ENCODE peak calls at places on chromosomes 5 and 9, in eight cellular contexts. Z, S, X, H, M, L, J and R are unnamed samples.
A peak's percentile ranks its signal among the peaks of the same experiment; 100 is the strongest.

GRCh38 chr5:94969174-94969573 is 315.7 kb downstream of the MCTP1 start:
- DNase-seq in Z (peak; percentile 28), M (peak; percentile 10), H (peak; percentile 5), J (peak; percentile 29), L (peak; percentile 8), S (peak; percentile 13), X (no peak), R (peak; percentile 51)

GRCh38 chr5:67182406-67182805 is 14.2 kb downstream of the CD180 start:
- DNase-seq in L (peak; percentile 77), Z (no peak), X (no peak), H (no peak), M (no peak), J (peak; percentile 36), S (peak; percentile 36), R (no peak)

GRCh38 chr5:14723648-14724231 is 59.2 kb downstream of the OTULIN start:
- DNase-seq in Z (no peak), L (no peak), X (no peak), M (no peak), H (no peak), J (no peak), S (no peak), R (no peak)

GRCh38 chr9:35070823-35071813 is 1.3 kb downstream of the VCP start:
- DNase-seq in S (no peak), X (no peak), L (no peak), Z (no peak), M (peak; percentile 40), J (peak; percentile 24), H (peak; percentile 45), R (peak; percentile 28)

GRCh38 chr9:120360046-120360445 is 219.9 kb downstream of the CDK5RAP2 start:
- DNase-seq in S (no peak), Z (no peak), J (no peak), M (no peak), H (no peak), L (no peak), X (no peak), R (no peak)

GRCh38 chr5:154138701-154139100 is 51.8 kb upstream of the GALNT10 start:
- DNase-seq in M (no peak), S (no peak), J (peak; percentile 70), L (no peak), H (no peak), Z (no peak), X (no peak), R (no peak)

GRCh38 chr5:54882101-54882500 is 103.3 kb downstream of the ESM1 start:
- DNase-seq in X (no peak), M (no peak), J (no peak), S (no peak), H (no peak), Z (no peak), L (no peak), R (peak; percentile 35)

GRCh38 chr9:92242115-92242778 is 51.2 kb downstream of the IARS1 start:
- DNase-seq in M (no peak), Z (no peak), J (peak; percentile 43), X (peak; percentile 44), L (peak; percentile 40), S (peak; percentile 18), H (no peak), R (no peak)

GRCh38 chr9:19828586-19828985 is 39.7 kb upstream of the SLC24A2 start:
- DNase-seq in S (no peak), Z (no peak), L (no peak), J (no peak), X (no peak), M (no peak), H (no peak), R (no peak)

GRCh38 chr5:135657536-135658307 is 78.9 kb upstream of the CXCL14 start:
- DNase-seq in J (no peak), L (no peak), M (no peak), X (no peak), H (no peak), Z (no peak), S (no peak), R (no peak)

GRCh38 chr5:135660826-135661555 is 82.2 kb upstream of the CXCL14 start:
- DNase-seq in M (no peak), J (peak; percentile 9), L (no peak), Z (no peak), H (no peak), X (no peak), S (peak; percentile 8), R (no peak)

GRCh38 chr5:135662104-135662503 is 83.3 kb upstream of the CXCL14 start:
- DNase-seq in Z (no peak), J (no peak), L (no peak), S (no peak), H (no peak), M (no peak), X (no peak), R (no peak)

GRCh38 chr5:135667204-135667603 is 88.4 kb upstream of the CXCL14 start:
- DNase-seq in X (no peak), L (no peak), H (no peak), S (no peak), Z (no peak), J (no peak), M (peak; percentile 20), R (no peak)

GRCh38 chr5:135662683-135663082 is 83.9 kb upstream of the CXCL14 start:
- DNase-seq in L (no peak), X (no peak), H (no peak), M (no peak), Z (no peak), S (peak; percentile 44), J (peak; percentile 9), R (no peak)
- TF ChIP-seq CTCF in L (no peak), X (no peak), H (no peak), M (no peak), Z (peak; percentile 22), S (peak; percentile 29), J (no peak), R (no peak)

GRCh38 chr5:93078082-93079038 is 502.7 kb downstream of the NR2F1-AS1 start:
- DNase-seq in L (peak; percentile 74), H (no peak), M (peak; percentile 52), S (no peak), J (no peak), X (peak; percentile 29), Z (peak; percentile 99), R (peak; percentile 100)
- H3K4me3 ChIP-seq in L (no peak overlapping the region), H (no peak overlapping the region), M (peak overlapping the region; percentile 39), S (no peak overlapping the region), J (no peak overlapping the region), X (peak overlapping the region; percentile 25), Z (no peak overlapping the region), R (peak overlapping the region; percentile 55)

GRCh38 chr5:145801195-145801594 is 33.9 kb downstream of the PRELID2 start:
- DNase-seq in M (no peak), J (no peak), S (no peak), L (peak; percentile 27), Z (no peak), X (no peak), H (no peak), R (no peak)
- TF ChIP-seq EZH2phosphoT487 in M (no peak), J (no peak), S (no peak), L (no peak), Z (no peak), X (no peak), H (no peak), R (no peak)

GRCh38 chr9:129335456-129336129 is 157.5 kb upstream of the IER5L start:
- DNase-seq in S (peak; percentile 35), H (no peak), J (no peak), Z (no peak), L (no peak), X (no peak), M (no peak), R (no peak)

GRCh38 chr9:129332581-129332980 is 154.5 kb upstream of the IER5L start:
- DNase-seq in M (no peak), J (no peak), X (no peak), L (no peak), S (no peak), Z (no peak), H (no peak), R (no peak)

GRCh38 chr9:129334744-129335080 is 156.7 kb upstream of the IER5L start:
- DNase-seq in Z (no peak), S (no peak), L (no peak), J (no peak), X (no peak), H (no peak), M (no peak), R (no peak)

GRCh38 chr9:129333613-129333960 is 155.5 kb upstream of the IER5L start:
- DNase-seq in H (no peak), M (no peak), S (peak; percentile 76), J (no peak), L (peak; percentile 70), Z (peak; percentile 51), X (no peak), R (peak; percentile 70)

DNA sequence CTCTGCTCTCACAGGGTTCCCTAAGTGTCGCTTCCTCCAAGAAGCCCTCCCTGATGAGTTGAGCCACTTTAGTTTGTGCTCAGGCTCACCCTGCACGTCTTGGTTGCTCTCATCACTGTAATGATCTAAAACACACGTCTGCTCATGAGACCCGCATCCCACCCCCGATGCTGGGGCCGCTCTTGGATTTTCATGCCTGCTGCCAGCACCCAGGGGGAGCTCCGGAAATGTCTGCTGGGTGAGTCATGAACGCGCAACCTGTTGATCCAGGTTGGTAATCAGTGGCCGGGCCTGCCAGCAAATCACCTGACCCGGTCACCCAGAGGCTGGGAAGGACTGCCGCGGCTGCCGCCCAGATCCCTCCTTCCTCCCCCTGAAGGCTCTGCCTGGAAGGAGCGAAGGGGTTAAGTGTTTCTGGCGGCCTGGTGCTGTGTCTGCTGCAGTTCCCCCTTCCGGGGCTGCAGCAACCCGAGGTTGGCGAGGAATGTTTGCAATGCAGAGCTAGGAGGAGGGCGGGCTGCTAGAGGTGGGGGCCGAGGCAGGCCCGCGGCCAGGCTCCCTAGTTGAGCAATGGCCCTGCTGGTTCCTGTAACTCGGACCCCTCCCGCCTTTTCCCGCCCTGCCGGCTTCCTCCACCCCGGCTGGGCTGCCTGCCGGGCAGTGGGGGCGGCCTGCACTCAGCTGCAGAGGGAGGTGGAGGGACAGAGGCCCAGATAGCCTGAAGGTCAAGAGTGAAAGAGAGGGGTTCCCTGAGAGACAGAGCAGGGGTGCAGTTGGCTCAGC is 156.1 kb upstream of the IER5L start:
- DNase-seq in S (peak; percentile 97), X (peak; percentile 93), Z (peak; percentile 93), H (peak; percentile 43), L (peak; percentile 96), M (no peak), J (peak; percentile 93), R (peak; percentile 94)
- TF ChIP-seq CTCF in S (no peak), X (no peak), Z (no peak), H (no peak), L (no peak), M (no peak), J (no peak), R (no peak)

GRCh38 chr9:130667117-130667430 is 2.7 kb downstream of the PRDM12 start:
- DNase-seq in L (no peak), Z (no peak), S (no peak), H (no peak), M (no peak), X (no peak), J (no peak), R (peak; percentile 28)
- H3K4me3 ChIP-seq in L (no peak overlapping the region), Z (no peak overlapping the region), S (peak overlapping the region; percentile 47), H (no peak overlapping the region), M (no peak overlapping the region), X (no peak overlapping the region), J (no peak overlapping the region), R (no peak overlapping the region)